ENCODE peak calls at places on chromosomes 13 and 19, in six cellular contexts. M is Daoy; Z is naive thymus-derived CD4-positive, alpha-beta T cell; H is stimulated activated CD4-positive, alpha-beta T cell treated with anti-CD3 and anti-CD28 coated beads, Interleukin-1b, Interleukin-23, amount 100 ng/mL, for 4 hours; X is NCI-H524; J is RKO. F is an unnamed sample.

GRCh38 chr19:31908486-31909255 is 436.7 kb upstream of the ZNF507 start:
- DNase-seq in M (no peak), Z (no peak), H (no peak), X (no peak), J (no peak), F (no peak)

GRCh38 chr13:44188257-44188656 is 185.4 kb upstream of the SERP2 start:
- DNase-seq in M (peak), Z (no peak), H (no peak), X (no peak), J (peak), F (no peak)

GRCh38 chr13:51797664-51798488 is 6.1 kb downstream of the DHRS12 start:
- DNase-seq in M (peak), Z (peak), H (no peak), X (peak), J (peak), F (peak)

GRCh38 chr19:9427941-9428340 is 7.4 kb downstream of the ZNF266 start:
- DNase-seq in M (no peak), Z (no peak), H (no peak), X (no peak), J (no peak), F (no peak)

GRCh38 chr19:29620931-29621351 is 14.9 kb downstream of the POP4 start:
- DNase-seq in M (no peak), Z (no peak), H (peak), X (no peak), J (no peak), F (no peak)

GRCh38 chr13:101681834-101682233 is 229.4 kb downstream of the ITGBL1 start:
- DNase-seq in M (no peak), Z (no peak), H (no peak), X (no peak), J (no peak), F (no peak)

GRCh38 chr19:39082745-39083598 is 1.2 kb upstream of the ACP7 start:
- DNase-seq in M (no peak), Z (no peak), H (no peak), X (no peak), J (peak), F (no peak)

GRCh38 chr13:75353786-75354193 is 128.2 kb downstream of the TBC1D4 start:
- DNase-seq in M (no peak), Z (no peak), H (no peak), X (no peak), J (no peak), F (no peak)

GRCh38 chr13:114039471-114040141 is 65.7 kb upstream of the C13orf46 start:
- DNase-seq in M (no peak), Z (no peak), H (no peak), X (no peak), J (no peak), F (no peak)

GRCh38 chr13:29496241-29496712 is 99.2 kb downstream of the SLC7A1 start:
- DNase-seq in M (no peak), Z (no peak), H (no peak), X (no peak), J (no peak), F (no peak)

GRCh38 chr13:27789495-27790303 is 2.6 kb upstream of the GSX1 start:
- DNase-seq in M (no peak), Z (no peak), H (no peak), X (peak), J (no peak), F (peak)

GRCh38 chr13:114010401-114011101 is 36.7 kb upstream of the C13orf46 start:
- DNase-seq in M (no peak), Z (peak), H (no peak), X (no peak), J (no peak), F (no peak)

GRCh38 chr19:18440421-18440877 is 2.5 kb upstream of the ISYNA1 start:
- DNase-seq in M (no peak), Z (no peak), H (no peak), X (peak), J (peak), F (peak)

GRCh38 chr13:111210945-111211469 is 95.9 kb downstream of the ARHGEF7 start:
- DNase-seq in M (no peak), Z (no peak), H (no peak), X (no peak), J (no peak), F (no peak)

GRCh38 chr13:25840261-25840660 is 211.6 kb downstream of the SHISA2 start:
- DNase-seq in M (no peak), Z (no peak), H (no peak), X (no peak), J (no peak), F (no peak)